ENCODE peak calls at places on chromosomes 13 and 19, in seven cellular contexts. R is CD4-positive, alpha-beta T cell; U is heart right ventricle; V is right lobe of liver; I is dorsolateral prefrontal cortex; F is upper lobe of right lung; C is left lung. L is an unnamed sample.

GRCh38 chr13:20191902-20192469 is 752 bp downstream of the GJB2 start:
- DNase-seq in U (no peak), F (no peak), R (no peak), V (peak), C (no peak), I (no peak), L (no peak)

GRCh38 chr19:10191347-10191746 is 3.4 kb downstream of the DNMT1 start:
- DNase-seq in V (peak), C (no peak), R (no peak), F (no peak), I (no peak), U (no peak), L (no peak)

GRCh38 chr13:107743983-107744382 is 471.4 kb downstream of the LIG4 start:
- DNase-seq in C (no peak), I (no peak), F (no peak), V (no peak), U (no peak), R (no peak), L (no peak)

GRCh38 chr19:49543032-49543431 is 15.2 kb downstream of the RCN3 start:
- DNase-seq in F (no peak), C (no peak), V (no peak), I (no peak), U (no peak), R (no peak), L (no peak)

GRCh38 chr13:44312898-44313551 is 60.6 kb upstream of the SERP2 start:
- DNase-seq in C (no peak), U (no peak), R (no peak), I (no peak), V (no peak), F (no peak), L (no peak)

GRCh38 chr13:110130431-110130830 is 176.5 kb downstream of the COL4A1 start:
- DNase-seq in U (no peak), C (no peak), V (no peak), F (no peak), I (no peak), R (no peak), L (no peak)

GRCh38 chr13:21933001-21933400 is 262.1 kb downstream of the FGF9 start:
- DNase-seq in F (no peak), C (no peak), R (no peak), U (no peak), V (no peak), I (no peak), L (no peak)

GRCh38 chr19:5993516-5994406 is 15.8 kb upstream of the RANBP3 start:
- DNase-seq in U (peak), R (no peak), C (no peak), I (no peak), V (no peak), F (peak), L (peak)

GRCh38 chr13:20869540-20869939 is 33.0 kb downstream of the XPO4 start:
- DNase-seq in F (no peak), R (no peak), V (no peak), U (no peak), C (no peak), I (no peak), L (no peak)

GRCh38 chr13:20144141-20144850 is 16.6 kb downstream of the GJA3 start:
- DNase-seq in U (no peak), R (no peak), V (no peak), I (no peak), F (no peak), C (no peak), L (no peak)

DNA sequence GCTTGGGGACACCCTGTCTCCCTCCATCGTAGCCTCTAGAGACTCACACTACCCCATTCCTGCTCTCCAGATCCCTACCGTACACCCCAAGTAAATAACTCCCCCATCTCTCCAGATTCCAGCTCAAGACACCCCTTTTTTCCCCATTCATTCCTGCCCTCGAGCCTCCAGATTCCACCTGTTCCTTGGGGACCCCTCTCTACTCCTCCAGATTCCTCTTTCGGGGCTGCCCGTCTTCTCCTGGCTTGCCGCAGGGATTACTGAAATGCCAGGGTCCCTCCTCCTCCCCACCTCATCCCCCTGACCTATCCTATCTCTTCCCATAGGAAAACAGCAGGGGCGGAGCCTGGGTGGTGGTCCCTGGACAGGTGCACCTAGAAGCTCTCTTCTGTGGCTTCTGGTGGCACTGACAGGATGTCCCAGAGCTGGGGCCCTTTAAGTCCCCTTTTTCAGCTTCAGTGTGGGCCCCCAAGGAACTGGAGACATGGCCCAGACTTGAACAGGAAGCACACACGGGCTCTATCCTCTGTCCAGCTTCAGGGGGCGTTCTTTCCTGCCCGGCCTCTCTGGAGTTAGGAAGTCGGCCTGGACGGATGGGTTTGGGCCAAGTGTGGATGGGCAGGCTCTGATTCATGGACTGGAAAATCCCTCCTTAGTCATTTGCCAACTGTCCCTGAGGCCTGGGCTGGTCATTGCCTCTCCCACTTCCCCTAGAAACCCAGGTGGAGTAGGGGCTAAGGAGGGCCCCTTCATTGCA is 1.2 kb downstream of the ZSWIM4 start:
- DNase-seq in V (peak), I (peak), F (peak), R (no peak), C (peak), U (peak), L (peak)
- H3K27ac ChIP-seq in V (peak), I (no peak), F (peak), R (no peak), C (peak), U (peak), L (peak)

GRCh38 chr13:40080676-40081075 is 425.2 kb downstream of the COG6 start:
- DNase-seq in R (no peak), V (no peak), F (no peak), U (no peak), I (no peak), C (no peak), L (no peak)
- H3K27ac ChIP-seq in R (no peak), V (no peak), F (no peak), U (no peak), I (no peak), C (no peak), L (no peak)

DNA sequence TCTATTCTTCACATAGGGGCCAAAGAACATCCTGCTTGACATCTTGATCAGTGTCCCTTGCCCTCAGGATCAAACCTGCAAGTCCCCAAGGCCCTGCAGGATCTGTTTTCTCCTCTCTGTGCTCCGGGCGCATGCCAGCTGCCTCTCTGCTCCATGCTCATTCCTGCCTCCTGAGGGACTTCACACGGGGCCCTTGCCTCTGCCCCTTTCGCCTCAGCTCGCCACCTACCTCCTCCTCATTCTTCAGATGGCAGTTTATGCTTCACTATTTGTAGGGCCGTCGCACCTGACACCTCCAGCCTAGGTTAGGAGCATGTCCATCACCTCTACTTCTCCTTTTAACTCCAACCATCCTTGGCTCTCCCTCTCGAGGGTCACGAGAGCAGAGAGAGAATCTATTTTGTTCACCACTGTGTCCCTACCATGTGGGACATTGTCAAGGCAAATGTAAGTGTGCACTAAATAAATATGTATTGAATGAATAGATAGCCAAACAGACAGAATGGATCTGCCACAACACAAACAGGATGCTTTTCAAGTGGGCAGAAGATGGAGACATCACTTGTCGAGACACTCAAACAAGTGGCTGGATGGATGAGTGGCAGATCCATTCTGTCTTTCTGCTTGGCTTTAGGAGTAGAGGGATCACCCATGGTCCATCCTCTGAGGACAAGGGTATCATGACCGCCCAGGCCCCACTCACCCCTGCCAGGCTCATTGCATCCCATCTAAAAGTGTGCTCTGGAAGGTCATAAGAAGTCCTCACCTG is 29.6 kb downstream of the ACTN4 start:
- DNase-seq in V (no peak), I (no peak), R (no peak), F (no peak), C (no peak), U (no peak), L (peak)
- H3K27ac ChIP-seq in V (peak), I (peak), R (no peak), F (peak), C (peak), U (peak), L (peak)

GRCh38 chr19:33279430-33280350 is 22.6 kb downstream of the CEBPA start:
- DNase-seq in R (no peak), I (no peak), V (no peak), U (no peak), C (no peak), F (no peak), L (no peak)
- H3K27ac ChIP-seq in R (no peak), I (no peak), V (peak), U (no peak), C (peak), F (peak), L (peak)

DNA sequence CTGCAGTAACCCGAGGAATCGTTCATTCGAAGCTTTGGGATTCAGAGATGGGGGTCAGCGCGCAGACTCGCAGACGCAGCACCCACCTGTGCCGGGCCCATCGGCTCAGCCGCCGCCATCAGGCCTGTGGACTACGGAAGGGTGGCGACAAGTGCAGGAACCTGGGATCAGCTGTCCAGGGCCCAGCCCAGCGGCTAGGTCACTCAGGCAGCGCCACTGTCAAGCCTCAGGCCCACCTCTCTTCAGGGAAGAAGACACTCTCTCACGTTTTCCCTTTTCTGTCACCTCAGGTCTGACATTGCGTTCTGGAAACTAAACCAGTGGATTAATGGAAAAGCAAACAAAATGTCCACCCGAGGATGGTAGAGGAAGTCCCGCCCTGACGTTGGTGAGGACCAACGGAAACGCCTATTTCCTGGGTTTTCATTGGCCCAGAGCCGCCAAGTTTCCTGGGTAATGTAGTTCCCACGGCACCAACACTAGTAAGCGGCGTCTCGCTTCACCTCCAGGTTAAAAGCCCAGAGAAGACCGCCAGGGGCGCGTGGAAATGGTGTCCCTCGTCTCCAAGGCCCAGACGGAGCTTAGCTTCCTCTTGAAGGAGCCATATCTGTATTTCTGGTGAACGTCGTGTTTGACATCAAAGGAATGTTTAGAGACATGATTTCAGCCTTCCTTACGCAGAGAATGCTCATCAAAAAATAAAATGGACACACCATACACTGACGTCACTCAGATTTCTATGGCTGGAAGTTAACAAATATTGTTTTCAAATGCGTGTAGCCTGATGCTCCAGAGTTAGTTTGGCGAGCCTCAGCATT is at the start of gene ZNF772:
- DNase-seq in U (peak), C (peak), R (peak), I (peak), F (peak), V (peak), L (peak)
- H3K27ac ChIP-seq in U (peak), C (peak), R (peak), I (peak), F (peak), V (peak), L (peak)

DNA sequence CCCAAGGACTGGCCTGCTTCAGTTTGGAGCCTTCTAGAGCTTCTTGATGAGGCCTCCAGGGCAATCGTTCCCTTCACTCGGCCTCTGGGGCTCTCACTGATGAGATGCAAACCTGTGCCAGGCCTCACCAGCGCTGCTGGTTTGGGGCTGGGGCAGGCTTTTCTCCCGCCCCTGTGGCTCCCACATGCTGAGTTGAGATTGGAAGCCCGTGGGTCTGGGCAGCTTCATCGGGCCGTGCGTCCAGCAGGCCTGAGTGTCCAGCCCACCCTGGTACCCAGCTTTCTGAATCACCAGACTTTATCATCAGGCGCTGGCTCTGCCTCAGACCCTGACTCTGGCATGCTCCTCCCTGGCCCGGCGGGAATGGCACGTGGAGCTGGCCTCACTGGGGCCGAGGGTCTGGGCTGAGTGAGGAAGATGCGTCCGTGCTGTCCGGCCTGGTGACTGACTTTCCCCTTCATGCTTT is 4.3 kb downstream of the CALM3 start:
- DNase-seq in F (peak), V (no peak), U (no peak), C (no peak), R (no peak), I (no peak), L (peak)
- H3K27ac ChIP-seq in F (no peak), V (no peak), U (peak), C (no peak), R (no peak), I (peak), L (no peak)

GRCh38 chr13:98142427-98143156 is at the start of gene FARP1:
- DNase-seq in F (peak), U (peak), V (peak), R (no peak), C (peak), I (peak), L (peak)
- H3K27ac ChIP-seq in F (peak), U (peak), V (peak), R (no peak), C (peak), I (peak), L (peak)